ENCODE peak calls at places on chromosomes 7 and 10, in six cellular contexts. K, S, W, Z, T and I are unnamed samples.

GRCh38 chr7:6092953-6093354 is 61.8 kb downstream of the ANKRD61 start:
- DNase-seq in K (peak; percentile 31), S (no peak), W (no peak), Z (no peak), T (no peak), I (no peak)

GRCh38 chr10:11901036-11901301 is 77.8 kb downstream of the PROSER2 start:
- DNase-seq in K (no peak), S (no peak), W (no peak), Z (no peak), T (no peak), I (no peak)

GRCh38 chr10:3154661-3155060 is 17.9 kb downstream of the PITRM1 start:
- DNase-seq in K (no peak), S (no peak), W (no peak), Z (no peak), T (no peak), I (no peak)

GRCh38 chr10:12534824-12535223 is 185.5 kb downstream of the CAMK1D start:
- DNase-seq in K (no peak), S (peak; percentile 40), W (no peak), Z (no peak), T (no peak), I (no peak)

GRCh38 chr7:2775376-2775775 is 68.7 kb downstream of the GNA12 start:
- DNase-seq in K (no peak), S (no peak), W (no peak), Z (no peak), T (no peak), I (no peak)

GRCh38 chr10:31961675-31962074 is 33.0 kb upstream of the ARHGAP12 start:
- DNase-seq in K (no peak), S (no peak), W (no peak), Z (no peak), T (no peak), I (no peak)

GRCh38 chr7:139602143-139602722 is 78.7 kb downstream of the CLEC2L start:
- DNase-seq in K (peak; percentile 37), S (peak; percentile 62), W (no peak), Z (no peak), T (no peak), I (peak; percentile 15)

GRCh38 chr10:71999360-72000072 is 35.3 kb downstream of the CHST3 start:
- DNase-seq in K (no peak), S (no peak), W (no peak), Z (no peak), T (no peak), I (no peak)

GRCh38 chr7:12004547-12004946 is 172.5 kb upstream of the THSD7A start:
- DNase-seq in K (no peak), S (no peak), W (no peak), Z (no peak), T (no peak), I (no peak)

GRCh38 chr10:90227259-90227658 is 525.9 kb downstream of the KIF20B start:
- DNase-seq in K (no peak), S (no peak), W (no peak), Z (no peak), T (no peak), I (peak; percentile 99)

GRCh38 chr10:114576132-114576487 is 82.0 kb downstream of the ABLIM1 start:
- DNase-seq in K (no peak), S (no peak), W (no peak), Z (no peak), T (no peak), I (no peak)

GRCh38 chr10:43006490-43006889 is 70.4 kb upstream of the RET start:
- DNase-seq in K (no peak), S (no peak), W (no peak), Z (no peak), T (no peak), I (no peak)

GRCh38 chr7:18505870-18506460 is 10.4 kb downstream of the HDAC9 start:
- DNase-seq in K (no peak), S (no peak), W (no peak), Z (no peak), T (no peak), I (no peak)

GRCh38 chr7:137695942-137696341 is 150.8 kb downstream of the DGKI start:
- DNase-seq in K (peak; percentile 93), S (no peak), W (no peak), Z (no peak), T (no peak), I (no peak)

DNA sequence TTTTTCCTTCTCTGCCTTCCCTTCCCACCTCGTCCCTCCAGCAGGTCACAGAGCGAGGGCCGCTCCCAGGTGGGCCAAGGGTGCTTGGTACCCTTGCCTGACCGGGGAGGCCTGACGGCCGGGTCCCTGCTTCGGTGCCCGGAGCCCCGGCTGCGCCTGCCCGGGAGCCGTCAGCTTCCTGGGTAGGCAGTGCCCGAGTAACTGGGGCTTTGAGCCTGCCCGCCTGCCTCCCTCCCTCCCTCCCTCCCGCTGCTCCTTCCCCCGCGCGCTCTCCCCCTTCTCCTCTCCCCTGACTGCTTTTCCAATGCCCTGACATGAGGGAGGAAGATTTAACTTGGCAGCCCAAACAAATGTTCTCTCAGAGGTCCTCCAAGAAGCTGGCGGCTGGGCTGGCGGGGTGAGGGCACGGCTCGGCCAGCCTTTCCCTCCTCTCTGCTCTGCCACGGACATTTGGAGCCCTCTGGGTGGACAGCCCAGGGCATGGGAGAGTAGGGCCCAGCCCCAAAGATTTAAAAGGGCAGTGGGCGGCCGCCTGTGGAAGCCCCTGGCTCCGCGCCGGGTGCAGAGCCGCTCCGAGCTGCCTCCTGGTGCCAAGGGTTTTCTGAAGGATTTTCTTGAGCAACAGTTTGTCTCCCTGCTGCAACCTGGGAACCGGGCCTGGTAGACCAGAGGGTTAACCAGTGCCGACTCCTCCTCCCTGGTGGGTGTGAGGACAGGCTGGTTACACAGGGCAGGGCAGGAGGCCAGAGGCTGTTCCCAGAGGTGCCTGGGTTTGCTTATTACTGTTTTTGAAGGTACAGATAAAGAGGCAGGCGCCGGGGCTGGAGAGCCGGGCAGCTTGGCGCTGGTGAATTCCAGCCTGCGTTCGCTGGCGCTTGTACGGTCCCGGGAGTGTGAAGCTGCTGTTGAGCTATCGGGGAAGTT is 2.1 kb downstream of the ZMIZ1 start:
- DNase-seq in K (peak; percentile 90), S (no peak), W (no peak), Z (no peak), T (peak; percentile 40), I (no peak)
- TF ChIP-seq ATF3 in K (no peak), S (no peak), W (no peak), Z (no peak), T (no peak), I (no peak)

DNA sequence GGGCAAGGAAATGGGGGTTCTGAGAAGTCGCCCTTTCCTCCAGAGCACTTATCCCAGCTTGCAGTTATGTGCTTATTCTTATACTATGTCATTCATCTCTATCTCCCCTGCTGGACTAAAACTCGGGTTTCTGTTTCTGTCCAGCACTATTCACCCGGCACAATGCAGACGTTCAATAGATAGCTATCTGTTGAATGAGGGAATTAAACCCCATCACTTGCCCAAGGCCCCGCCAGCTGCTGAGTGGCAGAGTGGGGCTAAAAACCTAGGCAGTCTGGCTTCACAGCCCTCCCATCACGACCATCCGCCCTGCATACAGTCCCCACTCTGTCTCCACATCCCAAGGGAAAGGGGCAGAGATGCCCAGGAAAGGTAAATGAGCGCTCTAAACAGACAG is 5.4 kb downstream of the SLIT1 start:
- DNase-seq in K (no peak), S (no peak), W (no peak), Z (no peak), T (no peak), I (no peak)
- TF ChIP-seq ATF3 in K (no peak), S (no peak), W (no peak), Z (no peak), T (no peak), I (no peak)

GRCh38 chr7:75555736-75556135 is 63.6 kb downstream of the SPDYE5 start:
- DNase-seq in K (no peak), S (no peak), W (no peak), Z (no peak), T (no peak), I (no peak)

GRCh38 chr7:75563171-75563570 is 71.1 kb downstream of the SPDYE5 start:
- DNase-seq in K (no peak), S (no peak), W (no peak), Z (no peak), T (no peak), I (no peak)

GRCh38 chr7:75565129-75565528 is 73.0 kb downstream of the SPDYE5 start:
- DNase-seq in K (no peak), S (no peak), W (no peak), Z (no peak), T (no peak), I (no peak)

DNA sequence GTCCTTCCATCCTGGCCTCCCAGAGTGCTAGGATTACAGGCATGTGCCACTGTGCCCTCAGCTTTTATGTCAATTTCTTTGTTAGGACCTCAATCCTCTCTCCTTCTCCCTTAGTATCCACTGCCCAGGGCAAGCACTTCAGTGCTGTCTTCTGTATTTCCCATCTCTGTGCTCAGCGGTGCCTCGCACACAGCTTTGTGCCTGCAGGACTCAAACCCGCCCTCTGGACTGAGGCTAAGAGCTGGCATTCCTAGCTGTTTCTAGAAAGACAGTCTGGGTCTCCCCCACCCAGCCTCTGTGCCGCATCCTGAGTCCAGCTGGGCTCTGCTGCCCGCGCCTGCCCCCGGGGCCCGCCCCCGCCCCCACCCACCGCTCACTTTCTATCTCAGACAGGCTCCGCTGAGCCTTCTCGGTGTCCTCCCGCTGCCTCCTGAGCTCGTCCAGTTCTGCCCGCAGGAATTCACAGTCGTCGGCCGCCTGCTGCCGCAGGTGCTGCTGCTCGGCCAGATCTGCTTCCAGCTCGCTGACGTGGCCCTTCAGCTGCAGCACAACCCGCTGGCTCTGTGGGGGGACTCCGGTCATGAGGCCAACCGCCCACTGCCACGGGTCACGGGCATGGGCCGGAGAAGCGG is 67.4 kb downstream of the SPDYE5 start:
- DNase-seq in K (no peak), S (no peak), W (no peak), Z (no peak), T (no peak), I (no peak)
- TF ChIP-seq ATF3 in K (no peak), S (no peak), W (no peak), Z (no peak), T (no peak), I (no peak)

GRCh38 chr7:66871076-66871475 is 49.9 kb upstream of the TMEM248 start:
- DNase-seq in K (no peak), S (no peak), W (no peak), Z (no peak), T (no peak), I (no peak)

GRCh38 chr7:66873476-66873875 is 47.5 kb upstream of the TMEM248 start:
- DNase-seq in K (no peak), S (no peak), W (no peak), Z (no peak), T (no peak), I (no peak)

GRCh38 chr7:66865290-66865864 is 55.6 kb upstream of the TMEM248 start:
- DNase-seq in K (no peak), S (no peak), W (no peak), Z (no peak), T (no peak), I (no peak)

GRCh38 chr7:66867198-66867790 is 53.7 kb upstream of the TMEM248 start:
- DNase-seq in K (peak; percentile 11), S (no peak), W (no peak), Z (no peak), T (no peak), I (no peak)

DNA sequence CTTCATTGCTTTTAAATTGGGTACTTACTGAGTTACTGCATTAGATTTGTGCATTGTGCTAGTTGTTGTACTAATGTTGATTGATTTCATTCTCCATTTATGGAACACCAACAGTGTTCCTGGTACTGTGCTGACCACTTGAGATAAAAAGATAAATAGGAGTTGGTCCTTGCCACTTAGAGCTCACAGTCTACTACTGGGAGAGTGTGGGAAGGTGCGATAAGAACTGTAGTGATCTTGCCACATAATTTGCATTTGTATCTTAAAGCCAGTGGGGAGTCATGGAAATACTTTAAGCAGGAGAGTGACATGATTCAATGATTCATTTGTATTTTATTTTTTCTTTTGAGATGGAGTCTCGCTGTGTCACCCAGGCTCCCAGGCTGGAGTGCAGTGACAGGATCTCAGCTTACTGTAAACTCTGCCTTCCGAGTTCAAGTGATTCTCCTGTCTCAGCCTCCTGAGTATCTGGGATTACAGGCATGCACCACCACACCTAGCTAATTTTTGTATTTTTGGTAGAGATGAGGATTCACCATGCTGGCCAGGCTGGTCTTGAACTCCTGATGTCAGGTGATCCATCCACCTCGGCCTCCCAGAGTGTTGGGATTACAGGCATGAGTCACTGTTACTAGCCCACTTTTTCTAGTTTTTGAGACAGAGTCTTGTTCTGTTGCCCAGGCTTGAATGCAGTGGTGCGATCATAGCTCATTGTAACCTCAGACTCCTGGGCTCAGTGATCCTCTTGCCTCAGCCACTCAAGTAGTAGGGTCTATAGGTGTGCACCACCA is 51.2 kb upstream of the TMEM248 start:
- DNase-seq in K (no peak), S (peak; percentile 77), W (no peak), Z (no peak), T (no peak), I (no peak)
- TF ChIP-seq ATF3 in K (no peak), S (peak; percentile 75), W (no peak), Z (no peak), T (no peak), I (no peak)